ENCODE peak calls at places on chromosomes 13 and 19, in seven cellular contexts. G, U, M, F, R, B and O are unnamed samples.

GRCh38 chr19:18474366-18474887 is 36.5 kb upstream of the ISYNA1 start:
- DNase-seq in G (no peak), U (no peak), M (no peak), F (no peak), R (no peak), B (no peak), O (no peak)

GRCh38 chr13:113029487-113030258 is 60.7 kb downstream of the MCF2L start:
- DNase-seq in G (no peak), U (peak; percentile 47), M (no peak), F (peak; percentile 19), R (peak; percentile 18), B (no peak), O (no peak)

GRCh38 chr13:19181021-19181620 is 503 bp downstream of the TUBA3C start:
- DNase-seq in G (no peak), U (no peak), M (no peak), F (no peak), R (no peak), B (no peak), O (no peak)

GRCh38 chr19:1063030-1063908 is 3.7 kb upstream of the ARHGAP45 start:
- DNase-seq in G (peak; percentile 77), U (peak; percentile 56), M (no peak), F (no peak), R (no peak), B (no peak), O (no peak)

GRCh38 chr19:51137812-51138425 is 4.2 kb upstream of the SIGLEC7 start:
- DNase-seq in G (no peak), U (peak; percentile 58), M (no peak), F (no peak), R (no peak), B (no peak), O (no peak)

GRCh38 chr13:30702006-30702405 is 33.3 kb upstream of the ALOX5AP start:
- DNase-seq in G (no peak), U (no peak), M (no peak), F (no peak), R (no peak), B (no peak), O (no peak)

GRCh38 chr13:37753776-37754175 is 115.8 kb downstream of the TRPC4 start:
- DNase-seq in G (no peak), U (no peak), M (no peak), F (no peak), R (no peak), B (no peak), O (no peak)

GRCh38 chr13:48783181-48783630 is 129.5 kb downstream of the CYSLTR2 start:
- DNase-seq in G (no peak), U (peak; percentile 96), M (no peak), F (peak; percentile 100), R (peak; percentile 100), B (no peak), O (no peak)

GRCh38 chr13:44792096-44792495 is 197.2 kb downstream of the NUFIP1 start:
- DNase-seq in G (no peak), U (no peak), M (no peak), F (no peak), R (no peak), B (no peak), O (no peak)

GRCh38 chr19:47582320-47582909 is 9.5 kb upstream of the ZNF541 start:
- DNase-seq in G (no peak), U (no peak), M (no peak), F (peak; percentile 46), R (peak; percentile 92), B (no peak), O (no peak)

GRCh38 chr19:10565028-10565566 is 713 bp downstream of the KRI1 start:
- DNase-seq in G (no peak), U (peak; percentile 92), M (no peak), F (peak; percentile 46), R (peak; percentile 49), B (no peak), O (no peak)

GRCh38 chr13:76887070-76887563 is 912 bp upstream of the KCTD12 start:
- DNase-seq in G (no peak), U (no peak), M (no peak), F (no peak), R (peak; percentile 17), B (no peak), O (no peak)

GRCh38 chr13:112532837-112533745 is 54.9 kb downstream of the TUBGCP3 start:
- DNase-seq in G (no peak), U (peak; percentile 24), M (no peak), F (no peak), R (peak; percentile 8), B (no peak), O (no peak)

GRCh38 chr19:56066152-56067023 is 54.7 kb downstream of the ZNF787 start:
- DNase-seq in G (no peak), U (peak; percentile 44), M (peak; percentile 42), F (peak; percentile 43), R (peak; percentile 56), B (no peak), O (no peak)

GRCh38 chr13:22793598-22794134 is 387.1 kb upstream of the SGCG start:
- DNase-seq in G (no peak), U (no peak), M (no peak), F (no peak), R (no peak), B (no peak), O (no peak)

GRCh38 chr13:98586400-98587144 is 9.7 kb upstream of the STK24 start:
- DNase-seq in G (no peak), U (no peak), M (no peak), F (no peak), R (no peak), B (no peak), O (no peak)

GRCh38 chr13:78020861-78021260 is 102.2 kb upstream of the EDNRB start:
- DNase-seq in G (no peak), U (no peak), M (no peak), F (no peak), R (peak; percentile 7), B (no peak), O (no peak)

GRCh38 chr19:22545751-22546150 is 88.4 kb upstream of the ZNF492 start:
- DNase-seq in G (no peak), U (peak; percentile 81), M (peak; percentile 40), F (peak; percentile 29), R (peak; percentile 1), B (peak; percentile 38), O (no peak)

GRCh38 chr19:52492991-52493470 is 34.4 kb upstream of the ZNF808 start:
- DNase-seq in G (no peak), U (no peak), M (no peak), F (no peak), R (no peak), B (no peak), O (no peak)